ENCODE peak calls at places on chromosome 14, in four cellular contexts. G, Q, J and M are unnamed samples.
A peak's percentile ranks its signal among the peaks of the same experiment; 100 is the strongest.

GRCh38 chr14:106276326-106277267 is 750.2 kb downstream of the TMEM121 start:
- DNase-seq in G (no peak), J (no peak), Q (no peak), M (no peak)

GRCh38 chr14:35855886-35856481 is 29.8 kb downstream of the BRMS1L start:
- DNase-seq in J (no peak), G (no peak), Q (no peak), M (no peak)

GRCh38 chr14:103386632-103387329 is 1.6 kb downstream of the MARK3 start:
- DNase-seq in J (peak; percentile 69), G (no peak), Q (no peak), M (no peak)

GRCh38 chr14:60510254-60510975 is 1.5 kb downstream of the SIX6 start:
- DNase-seq in J (no peak), G (no peak), Q (no peak), M (no peak)

GRCh38 chr14:77988096-77988870 is 181.9 kb upstream of the NRXN3 start:
- DNase-seq in G (peak; percentile 66), Q (no peak), J (no peak), M (no peak)

GRCh38 chr14:92397140-92397815 is 74.3 kb downstream of the SLC24A4 start:
- DNase-seq in G (no peak), Q (no peak), J (peak; percentile 95), M (no peak)

GRCh38 chr14:65164068-65164824 is 61.9 kb upstream of the MAX start:
- DNase-seq in G (no peak), J (peak; percentile 70), Q (no peak), M (no peak)

GRCh38 chr14:95482967-95483842 is 33.2 kb downstream of the SYNE3 start:
- DNase-seq in J (peak; percentile 96), G (peak; percentile 93), Q (peak; percentile 85), M (no peak)

GRCh38 chr14:64423987-64424386 is 35.8 kb downstream of the MTHFD1 start:
- DNase-seq in J (peak; percentile 46), G (no peak), Q (no peak), M (no peak)

GRCh38 chr14:51871846-51872245 is 11.4 kb downstream of the GNG2 start:
- DNase-seq in J (no peak), G (no peak), Q (no peak), M (no peak)

GRCh38 chr14:68633131-68633991 is 159.5 kb downstream of the ZFP36L1 start:
- DNase-seq in J (no peak), Q (no peak), G (no peak), M (no peak)

GRCh38 chr14:76647699-76648298 is 113.5 kb upstream of the VASH1 start:
- DNase-seq in Q (no peak), G (no peak), J (peak; percentile 81), M (no peak)

GRCh38 chr14:56884617-56885016 is 74.3 kb upstream of the OTX2 start:
- DNase-seq in J (no peak), G (no peak), Q (no peak), M (no peak)

GRCh38 chr14:62528296-62528695 is 517.0 kb downstream of the KCNH5 start:
- DNase-seq in G (no peak), J (no peak), Q (no peak), M (no peak)

GRCh38 chr14:79802096-79802495 is 409.2 kb downstream of the DIO2 start:
- DNase-seq in G (no peak), Q (no peak), J (no peak), M (no peak)

GRCh38 chr14:50813544-50813863 is 17.5 kb downstream of the NIN start:
- DNase-seq in G (no peak), Q (no peak), J (no peak), M (no peak)

GRCh38 chr14:79570648-79571047 is 640.7 kb downstream of the DIO2 start:
- DNase-seq in G (no peak), J (no peak), Q (no peak), M (no peak)

GRCh38 chr14:38860530-38860929 is 242.5 kb downstream of the SEC23A start:
- DNase-seq in Q (no peak), J (no peak), G (no peak), M (no peak)

GRCh38 chr14:30907659-30908057 is 33.3 kb downstream of the COCH start:
- DNase-seq in J (no peak), G (no peak), Q (no peak), M (no peak)

GRCh38 chr14:41297961-41298690 is 308.6 kb upstream of the LRFN5 start:
- DNase-seq in Q (no peak), G (no peak), J (peak; percentile 16), M (no peak)

GRCh38 chr14:62428429-62429203 is 616.6 kb downstream of the KCNH5 start:
- DNase-seq in G (no peak), Q (no peak), J (no peak), M (no peak)

GRCh38 chr14:90721619-90722305 is 94.5 kb downstream of the TTC7B start:
- DNase-seq in J (peak; percentile 17), G (no peak), Q (no peak), M (no peak)

GRCh38 chr14:78790262-78790661 is 620.1 kb downstream of the NRXN3 start:
- DNase-seq in Q (no peak), G (no peak), J (peak; percentile 4), M (no peak)

GRCh38 chr14:60087664-60088063 is 4.1 kb upstream of the PCNX4 start:
- DNase-seq in G (no peak), Q (no peak), J (no peak), M (no peak)

GRCh38 chr14:38770245-38770644 is 332.8 kb downstream of the SEC23A start:
- DNase-seq in Q (no peak), G (no peak), J (no peak), M (no peak)

GRCh38 chr14:74973003-74973614 is 17.7 kb upstream of the PGF start:
- DNase-seq in J (no peak), Q (peak; percentile 85), G (no peak), M (no peak)

GRCh38 chr14:65192686-65193085 is 90.4 kb upstream of the MAX start:
- DNase-seq in G (no peak), J (no peak), Q (no peak), M (no peak)

GRCh38 chr14:78512021-78512420 is 341.8 kb downstream of the NRXN3 start:
- DNase-seq in Q (no peak), J (no peak), G (no peak), M (no peak)

GRCh38 chr14:51507556-51508511 is 143.9 kb upstream of the FRMD6 start:
- DNase-seq in Q (peak; percentile 74), G (no peak), J (peak; percentile 66), M (peak; percentile 42)

GRCh38 chr14:36773136-36773540 is 111.5 kb downstream of the PAX9 start:
- DNase-seq in J (peak; percentile 46), Q (no peak), G (no peak), M (no peak)

GRCh38 chr14:86501611-86502010 is 971.7 kb downstream of the FLRT2 start:
- DNase-seq in Q (no peak), J (no peak), G (no peak), M (no peak)

GRCh38 chr14:64440494-64440893 is 24.8 kb upstream of the AKAP5 start:
- DNase-seq in J (peak; percentile 61), Q (no peak), G (no peak), M (no peak)

GRCh38 chr14:69648480-69649414 is 37.4 kb downstream of the SUSD6 start:
- DNase-seq in Q (no peak), J (peak; percentile 75), G (no peak), M (no peak)
- H3K27ac ChIP-seq in Q (peak overlapping the region; percentile 94), J (peak overlapping the region; percentile 74), G (peak overlapping the region; percentile 44), M (peak overlapping the region; percentile 72)

DNA sequence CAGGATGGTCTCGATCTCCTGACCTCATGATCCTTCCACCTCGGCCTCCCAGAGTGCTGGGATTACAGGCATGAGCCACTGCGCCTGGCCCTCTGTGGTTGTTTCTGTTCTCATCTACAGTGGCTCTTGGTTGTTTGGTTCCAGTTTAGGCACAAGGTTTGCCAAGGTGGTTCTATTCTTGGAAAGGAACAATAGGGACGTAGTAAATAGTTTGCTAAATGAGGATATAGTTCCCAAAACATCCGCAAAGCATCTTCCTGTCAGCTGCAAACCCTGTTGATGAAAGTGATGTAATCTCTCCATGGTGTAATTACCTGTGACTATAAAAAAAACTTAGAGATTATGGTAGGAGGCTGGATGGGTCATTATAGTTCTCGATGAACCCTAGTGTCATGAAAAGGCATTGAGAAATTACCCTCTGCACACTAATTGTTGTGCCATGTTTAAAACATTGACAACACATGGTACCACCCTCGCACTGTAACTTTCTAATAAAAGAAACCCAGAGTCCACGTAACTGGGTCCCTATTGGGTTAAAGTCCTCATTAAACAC is 52.9 kb downstream of the SUSD6 start:
- DNase-seq in J (no peak), G (no peak), Q (no peak), M (no peak)
- H3K4me1 ChIP-seq in J (peaks cover 45% of the 10 kb centered on the region), G (no peaks in the 10 kb centered on the region), Q (peaks cover 98% of the 10 kb centered on the region), M (peaks cover 63% of the 10 kb centered on the region)

GRCh38 chr14:105064721-105065143 is 498 bp downstream of the GPR132 start:
- DNase-seq in G (no peak), J (peak; percentile 35), Q (peak; percentile 90), M (no peak)

GRCh38 chr14:105061428-105062047 is 3.7 kb downstream of the GPR132 start:
- DNase-seq in Q (peak; percentile 90), J (no peak), G (no peak), M (no peak)

GRCh38 chr14:105064001-105064400 is 1.2 kb downstream of the GPR132 start:
- DNase-seq in G (no peak), J (no peak), Q (peak; percentile 7), M (no peak)

GRCh38 chr14:105062048-105062433 is 3.2 kb downstream of the GPR132 start:
- DNase-seq in J (no peak), G (no peak), Q (peak; percentile 62), M (no peak)

DNA sequence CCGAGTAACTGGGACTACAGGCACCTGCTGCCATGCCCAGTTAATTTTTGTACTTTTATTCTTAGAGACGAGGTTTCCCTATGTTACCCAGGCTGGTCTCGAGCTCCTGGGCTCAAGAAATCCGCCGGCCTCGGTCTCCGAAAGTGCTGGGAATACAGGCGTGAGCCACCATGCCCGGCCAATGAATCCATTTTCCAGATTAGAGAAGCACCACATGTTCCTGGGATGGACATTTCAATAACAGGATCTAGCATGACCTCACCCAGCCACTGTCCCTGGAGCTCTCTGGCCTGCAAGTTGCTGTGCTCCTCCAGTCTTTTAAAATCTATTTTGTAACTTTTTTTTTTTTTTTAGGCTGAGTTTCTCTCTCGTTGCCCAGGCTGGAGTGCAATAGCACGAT is 2.2 kb downstream of the GPR132 start:
- DNase-seq in J (no peak), Q (peak; percentile 39), G (no peak), M (no peak)
- H3K4me3 ChIP-seq in J (no peak overlapping the region), Q (peak overlapping the region; percentile 53), G (no peak overlapping the region), M (no peak overlapping the region)

GRCh38 chr14:73887704-73888459 is 1.2 kb downstream of the ZNF410 start:
- DNase-seq in J (peak; percentile 19), Q (no peak), G (no peak), M (no peak)

GRCh38 chr14:73888971-73889370 is 2.3 kb downstream of the ZNF410 start:
- DNase-seq in Q (no peak), J (peak; percentile 69), G (no peak), M (no peak)

GRCh38 chr14:73886449-73887115 is at the start of gene ZNF410:
- DNase-seq in G (peak; percentile 96), Q (peak; percentile 98), J (peak; percentile 99), M (peak; percentile 94)

GRCh38 chr14:73887116-73887490 is 444 bp downstream of the ZNF410 start:
- DNase-seq in J (peak; percentile 64), G (no peak), Q (no peak), M (no peak)

DNA sequence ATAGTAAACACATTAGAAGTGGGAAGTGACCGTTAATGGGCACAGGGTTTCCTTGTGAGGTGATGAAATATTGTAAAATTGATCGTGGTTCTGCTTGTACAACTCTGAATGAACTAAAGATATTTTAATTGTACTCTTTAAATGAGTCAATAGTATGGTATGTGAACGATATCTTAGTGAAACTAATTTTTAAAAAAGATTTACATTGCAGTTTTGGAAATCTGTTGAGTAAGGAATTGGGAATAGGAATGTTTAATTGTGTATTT is 1.7 kb downstream of the ZNF410 start:
- DNase-seq in G (no peak), Q (no peak), J (peak; percentile 45), M (no peak)
- H3K27ac ChIP-seq in G (peak overlapping the region; percentile 96), Q (no peak overlapping the region), J (peak overlapping the region; percentile 94), M (no peak overlapping the region)